ENCODE peak calls at places on chromosomes 16 and 17, in eight cellular contexts. O is gastrocnemius medialis; T is stimulated activated CD4-positive, alpha-beta T cell treated with anti-CD3 and anti-CD28 coated beads, Interleukin-2, amount 100 ng/mL, for 48 hours; J is HTR-8/SVneo; K is fibroblast of lung; Z is NCI-H1105 treated with DMSO at 0.1 percent for 48 hours; A is AG09309; V is OCI-M1. M is an unnamed sample.

GRCh38 chr16:2981177-2981898 is 1.1 kb upstream of the PKMYT1 start:
- DNase-seq in K (no peak), J (no peak), Z (no peak), V (no peak), A (no peak), O (no peak), T (no peak), M (no peak)

GRCh38 chr17:41777579-41778188 is 8.8 kb downstream of the JUP start:
- DNase-seq in J (peak), K (peak), V (no peak), T (no peak), O (peak), Z (peak), A (peak), M (peak)

GRCh38 chr17:40818733-40819527 is 3.5 kb downstream of the KRT10 start:
- DNase-seq in V (peak), O (peak), A (no peak), J (peak), T (peak), K (peak), Z (peak), M (peak)

GRCh38 chr16:58243528-58244004 is 45.7 kb upstream of the CSNK2A2 start:
- DNase-seq in A (no peak), V (peak), K (no peak), J (no peak), O (no peak), Z (no peak), T (no peak), M (no peak)

GRCh38 chr17:7351665-7352558 is at the start of gene KCTD11:
- DNase-seq in T (peak), K (peak), J (peak), V (peak), Z (peak), A (peak), O (peak), M (peak)

GRCh38 chr17:43410557-43411368 is 12.0 kb downstream of the ARL4D start:
- DNase-seq in J (no peak), A (no peak), T (no peak), V (peak), Z (no peak), O (no peak), K (no peak), M (no peak)

GRCh38 chr17:35898283-35899070 is 18.3 kb upstream of the CCL5 start:
- DNase-seq in Z (peak), V (peak), O (no peak), T (no peak), K (no peak), J (no peak), A (no peak), M (no peak)

GRCh38 chr17:76772842-76773521 is 35.1 kb downstream of the MFSD11 start:
- DNase-seq in V (peak), O (no peak), T (peak), Z (no peak), A (peak), K (peak), J (peak), M (no peak)

GRCh38 chr16:70380205-70380918 is 33.7 kb downstream of the DDX19A start:
- DNase-seq in O (peak), V (peak), Z (peak), A (peak), T (peak), K (peak), J (peak), M (no peak)

GRCh38 chr17:3004925-3005324 is 58.5 kb downstream of the OR1D5 start:
- DNase-seq in T (no peak), K (no peak), V (no peak), Z (no peak), J (no peak), A (no peak), O (no peak), M (no peak)

GRCh38 chr17:54899721-54900456 is 763 bp upstream of the TOM1L1 start:
- DNase-seq in O (no peak), J (no peak), Z (peak), A (no peak), V (no peak), T (no peak), K (no peak), M (no peak)

GRCh38 chr16:4433228-4433627 is 7.6 kb downstream of the DNAJA3 start:
- DNase-seq in K (no peak), Z (no peak), J (no peak), O (no peak), T (no peak), A (no peak), V (peak), M (no peak)

GRCh38 chr17:1159781-1160180 is 20.0 kb downstream of the ABR start:
- DNase-seq in Z (no peak), V (no peak), K (no peak), J (no peak), O (no peak), T (no peak), A (no peak), M (no peak)

GRCh38 chr17:27660436-27660835 is 29.4 kb downstream of the LGALS9 start:
- DNase-seq in Z (no peak), T (no peak), K (no peak), J (no peak), A (no peak), V (no peak), O (no peak), M (no peak)

GRCh38 chr17:56172517-56172982 is 19.3 kb downstream of the ANKFN1 start:
- DNase-seq in O (peak), V (no peak), Z (no peak), T (no peak), A (no peak), K (no peak), J (no peak), M (peak)

GRCh38 chr16:27311449-27311831 is 2.3 kb upstream of the IL4R start:
- DNase-seq in V (no peak), J (no peak), Z (no peak), A (no peak), O (no peak), K (peak), T (no peak), M (no peak)

GRCh38 chr17:47705536-47706481 is 11.8 kb downstream of the TBKBP1 start:
- DNase-seq in O (no peak), T (no peak), Z (no peak), J (no peak), V (no peak), A (no peak), K (no peak), M (no peak)

GRCh38 chr16:3564889-3565141 is 12.4 kb downstream of the NLRC3 start:
- DNase-seq in A (no peak), T (no peak), O (no peak), J (no peak), Z (no peak), V (no peak), K (no peak), M (no peak)

GRCh38 chr16:14284930-14285541 is 213.9 kb downstream of the MRTFB start:
- DNase-seq in A (peak), V (no peak), K (no peak), O (peak), J (peak), T (no peak), Z (peak), M (peak)

GRCh38 chr16:49023095-49023494 is 258.5 kb downstream of the CBLN1 start:
- DNase-seq in V (no peak), Z (peak), T (no peak), J (peak), A (no peak), K (peak), O (no peak), M (no peak)

GRCh38 chr17:67293251-67294203 is 48.5 kb upstream of the HELZ start:
- DNase-seq in K (peak), J (peak), A (no peak), O (peak), T (peak), Z (peak), V (peak), M (peak)

GRCh38 chr17:50865060-50865867 is 890 bp downstream of the TOB1 start:
- DNase-seq in A (no peak), O (peak), J (no peak), V (peak), T (peak), K (peak), Z (peak), M (peak)

GRCh38 chr17:65660078-65660477 is 98.6 kb upstream of the AXIN2 start:
- DNase-seq in T (no peak), O (no peak), A (no peak), Z (no peak), J (no peak), V (no peak), K (no peak), M (no peak)

GRCh38 chr16:8943001-8943763 is 20.5 kb downstream of the USP7 start:
- DNase-seq in Z (no peak), K (no peak), O (no peak), T (no peak), V (no peak), A (no peak), J (no peak), M (no peak)

GRCh38 chr16:56822966-56823739 is 41.9 kb upstream of the SLC12A3 start:
- DNase-seq in A (no peak), K (no peak), O (no peak), J (no peak), Z (no peak), T (no peak), V (no peak), M (no peak)

GRCh38 chr17:2405247-2405926 is 4.5 kb upstream of the MNT start:
- DNase-seq in K (peak), T (no peak), V (no peak), Z (no peak), A (peak), O (no peak), J (no peak), M (no peak)

M was measured in midbrain.